ENCODE peak calls at places on chromosomes 16 and 17, in eight cellular contexts. One of them, this sample, is unnamed.

GRCh38 chr16:89308391-89309333 is 91.2 kb downstream of the ZNF778 start:
- DNase-seq in CD8-positive, alpha-beta memory T cell: no peak
- DNase-seq in A673: no peak
- DNase-seq in aorta: no peak
- DNase-seq in CD4-positive, CD25-positive, alpha-beta regulatory T cell: no peak
- DNase-seq in ovary: no peak
- DNase-seq in IMR-90: no peak
- DNase-seq in cardiac muscle cell: peak; percentile 19
- DNase-seq in this sample: no peak

GRCh38 chr16:1543085-1543896 is 9.8 kb downstream of the TMEM204 start:
- DNase-seq in A673: peak; percentile 78
- DNase-seq in cardiac muscle cell: peak; percentile 45
- DNase-seq in ovary: no peak
- DNase-seq in CD4-positive, CD25-positive, alpha-beta regulatory T cell: no peak
- DNase-seq in aorta: peak; percentile 89
- DNase-seq in IMR-90: peak; percentile 76
- DNase-seq in CD8-positive, alpha-beta memory T cell: no peak
- DNase-seq in this sample: no peak

GRCh38 chr16:50309527-50310307 is 43.4 kb downstream of the ADCY7 start:
- DNase-seq in ovary: peak; percentile 65
- DNase-seq in cardiac muscle cell: no peak
- DNase-seq in CD4-positive, CD25-positive, alpha-beta regulatory T cell: no peak
- DNase-seq in CD8-positive, alpha-beta memory T cell: no peak
- DNase-seq in aorta: peak; percentile 77
- DNase-seq in IMR-90: no peak
- DNase-seq in A673: no peak
- DNase-seq in this sample: no peak

GRCh38 chr17:30221346-30221745 is 14.2 kb downstream of the SLC6A4 start:
- DNase-seq in aorta: peak; percentile 53
- DNase-seq in A673: no peak
- DNase-seq in ovary: no peak
- DNase-seq in CD4-positive, CD25-positive, alpha-beta regulatory T cell: no peak
- DNase-seq in IMR-90: no peak
- DNase-seq in CD8-positive, alpha-beta memory T cell: no peak
- DNase-seq in cardiac muscle cell: no peak
- DNase-seq in this sample: no peak

GRCh38 chr17:11986939-11987329 is 10.3 kb downstream of the ZNF18 start:
- DNase-seq in ovary: no peak
- DNase-seq in aorta: no peak
- DNase-seq in A673: peak; percentile 69
- DNase-seq in CD8-positive, alpha-beta memory T cell: no peak
- DNase-seq in cardiac muscle cell: peak; percentile 36
- DNase-seq in IMR-90: peak; percentile 60
- DNase-seq in CD4-positive, CD25-positive, alpha-beta regulatory T cell: no peak
- DNase-seq in this sample: no peak

GRCh38 chr17:48593126-48593829 is at the start of gene HOXB5:
- DNase-seq in ovary: no peak
- DNase-seq in CD8-positive, alpha-beta memory T cell: no peak
- DNase-seq in A673: no peak
- DNase-seq in cardiac muscle cell: peak; percentile 58
- DNase-seq in CD4-positive, CD25-positive, alpha-beta regulatory T cell: no peak
- DNase-seq in IMR-90: peak; percentile 22
- DNase-seq in aorta: peak; percentile 82
- DNase-seq in this sample: no peak

GRCh38 chr17:2418572-2418971 is 17.7 kb upstream of the MNT start:
- DNase-seq in cardiac muscle cell: no peak
- DNase-seq in aorta: no peak
- DNase-seq in IMR-90: peak; percentile 70
- DNase-seq in CD4-positive, CD25-positive, alpha-beta regulatory T cell: no peak
- DNase-seq in CD8-positive, alpha-beta memory T cell: no peak
- DNase-seq in ovary: peak; percentile 56
- DNase-seq in A673: no peak
- DNase-seq in this sample: no peak

GRCh38 chr17:67400193-67400592 is 23.1 kb downstream of the PITPNC1 start:
- DNase-seq in CD8-positive, alpha-beta memory T cell: no peak
- DNase-seq in cardiac muscle cell: no peak
- DNase-seq in aorta: no peak
- DNase-seq in IMR-90: peak; percentile 12
- DNase-seq in A673: peak; percentile 82
- DNase-seq in ovary: no peak
- DNase-seq in CD4-positive, CD25-positive, alpha-beta regulatory T cell: no peak
- DNase-seq in this sample: no peak

GRCh38 chr17:80706454-80706853 is 161.8 kb downstream of the RPTOR start:
- DNase-seq in CD8-positive, alpha-beta memory T cell: no peak
- DNase-seq in CD4-positive, CD25-positive, alpha-beta regulatory T cell: no peak
- DNase-seq in cardiac muscle cell: no peak
- DNase-seq in aorta: no peak
- DNase-seq in ovary: no peak
- DNase-seq in A673: no peak
- DNase-seq in IMR-90: no peak
- DNase-seq in this sample: no peak

GRCh38 chr17:75238020-75238580 is 23.3 kb downstream of the GGA3 start:
- DNase-seq in A673: no peak
- DNase-seq in aorta: peak; percentile 56
- DNase-seq in cardiac muscle cell: no peak
- DNase-seq in CD4-positive, CD25-positive, alpha-beta regulatory T cell: no peak
- DNase-seq in ovary: no peak
- DNase-seq in CD8-positive, alpha-beta memory T cell: no peak
- DNase-seq in IMR-90: no peak
- DNase-seq in this sample: no peak

GRCh38 chr17:32497431-32498205 is 10.8 kb downstream of the CDK5R1 start:
- DNase-seq in ovary: no peak
- DNase-seq in cardiac muscle cell: no peak
- DNase-seq in aorta: no peak
- DNase-seq in CD8-positive, alpha-beta memory T cell: no peak
- DNase-seq in CD4-positive, CD25-positive, alpha-beta regulatory T cell: no peak
- DNase-seq in A673: no peak
- DNase-seq in IMR-90: no peak
- DNase-seq in this sample: no peak

GRCh38 chr17:6496116-6496481 is 51.8 kb downstream of the PIMREG start:
- DNase-seq in cardiac muscle cell: peak; percentile 44
- DNase-seq in IMR-90: no peak
- DNase-seq in A673: peak; percentile 86
- DNase-seq in ovary: peak; percentile 62
- DNase-seq in CD8-positive, alpha-beta memory T cell: no peak
- DNase-seq in CD4-positive, CD25-positive, alpha-beta regulatory T cell: no peak
- DNase-seq in aorta: peak; percentile 39
- DNase-seq in this sample: no peak

GRCh38 chr16:35752012-35752772 is 2292.8 kb downstream of the TP53TG3F start:
- DNase-seq in ovary: no peak
- DNase-seq in A673: no peak
- DNase-seq in aorta: no peak
- DNase-seq in CD8-positive, alpha-beta memory T cell: no peak
- DNase-seq in IMR-90: no peak
- DNase-seq in cardiac muscle cell: no peak
- DNase-seq in CD4-positive, CD25-positive, alpha-beta regulatory T cell: no peak
- DNase-seq in this sample: no peak

GRCh38 chr16:35754391-35755369 is 2295.3 kb downstream of the TP53TG3F start:
- DNase-seq in cardiac muscle cell: no peak
- DNase-seq in CD4-positive, CD25-positive, alpha-beta regulatory T cell: no peak
- DNase-seq in A673: no peak
- DNase-seq in CD8-positive, alpha-beta memory T cell: no peak
- DNase-seq in ovary: no peak
- DNase-seq in IMR-90: no peak
- DNase-seq in aorta: no peak
- DNase-seq in this sample: no peak

GRCh38 chr16:35752773-35753558 is 2293.6 kb downstream of the TP53TG3F start:
- DNase-seq in CD4-positive, CD25-positive, alpha-beta regulatory T cell: no peak
- DNase-seq in A673: no peak
- DNase-seq in cardiac muscle cell: no peak
- DNase-seq in aorta: no peak
- DNase-seq in ovary: no peak
- DNase-seq in CD8-positive, alpha-beta memory T cell: no peak
- DNase-seq in IMR-90: no peak
- DNase-seq in this sample: no peak

GRCh38 chr16:35751191-35751941 is 2292.0 kb downstream of the TP53TG3F start:
- DNase-seq in aorta: no peak
- DNase-seq in ovary: no peak
- DNase-seq in cardiac muscle cell: no peak
- DNase-seq in CD8-positive, alpha-beta memory T cell: no peak
- DNase-seq in CD4-positive, CD25-positive, alpha-beta regulatory T cell: no peak
- DNase-seq in A673: no peak
- DNase-seq in IMR-90: no peak
- DNase-seq in this sample: no peak

DNA sequence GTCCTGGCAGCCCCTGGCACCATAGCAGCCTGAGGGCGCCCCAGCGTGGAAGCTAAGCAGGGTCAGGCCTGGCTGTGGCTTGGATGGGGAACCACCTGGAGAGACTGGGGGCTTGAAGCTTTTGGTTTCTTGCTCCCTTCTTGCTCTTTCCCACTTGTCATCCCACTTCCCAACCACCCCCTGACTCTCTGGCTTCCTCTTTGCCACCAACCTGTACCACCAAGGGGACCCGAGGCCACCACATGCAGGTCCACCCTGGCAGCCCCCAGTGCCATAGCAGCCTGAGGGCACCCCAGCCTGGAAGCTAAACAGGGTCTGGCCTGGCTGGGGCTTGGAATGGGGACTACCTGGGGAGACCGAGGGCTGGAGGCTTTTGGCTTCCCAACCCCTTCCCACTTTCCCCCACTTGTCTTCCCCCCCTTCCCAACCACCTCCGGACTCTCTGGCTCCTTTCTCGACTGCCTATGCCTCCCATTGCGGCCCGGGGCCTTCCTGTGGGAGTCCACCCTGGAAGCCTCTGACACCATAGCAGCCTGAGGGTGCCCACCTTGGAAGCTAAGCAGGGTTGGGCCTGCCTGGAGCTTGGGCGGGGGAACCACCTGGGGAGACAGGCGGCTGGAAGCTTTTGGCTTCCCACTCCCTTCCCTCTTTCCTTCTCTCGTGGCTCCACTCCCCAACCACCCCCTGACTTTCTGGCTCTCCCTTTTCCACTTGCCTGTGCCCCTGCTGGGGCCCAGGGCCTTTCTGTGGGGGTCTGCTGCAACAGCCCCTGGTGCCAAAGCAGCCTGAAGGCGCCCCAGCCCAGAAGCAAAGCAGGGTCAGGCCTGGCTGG is 2294.4 kb downstream of the TP53TG3F start:
- DNase-seq in cardiac muscle cell: no peak
- DNase-seq in aorta: no peak
- DNase-seq in A673: no peak
- DNase-seq in IMR-90: no peak
- DNase-seq in CD4-positive, CD25-positive, alpha-beta regulatory T cell: no peak
- DNase-seq in CD8-positive, alpha-beta memory T cell: no peak
- DNase-seq in ovary: no peak
- DNase-seq in this sample: no peak
- H3K9me3 ChIP-seq in cardiac muscle cell: no peaks in the 10 kb centered on the region
- H3K9me3 ChIP-seq in aorta: no peaks in the 10 kb centered on the region
- H3K9me3 ChIP-seq in A673: peaks cover 37% of the 10 kb centered on the region
- H3K9me3 ChIP-seq in IMR-90: peaks cover 50% of the 10 kb centered on the region
- H3K9me3 ChIP-seq in CD4-positive, CD25-positive, alpha-beta regulatory T cell: peaks cover 81% of the 10 kb centered on the region
- H3K9me3 ChIP-seq in CD8-positive, alpha-beta memory T cell: no peaks in the 10 kb centered on the region
- H3K9me3 ChIP-seq in ovary: no peaks in the 10 kb centered on the region
- H3K9me3 ChIP-seq in this sample: peaks cover 10% of the 10 kb centered on the region

DNA sequence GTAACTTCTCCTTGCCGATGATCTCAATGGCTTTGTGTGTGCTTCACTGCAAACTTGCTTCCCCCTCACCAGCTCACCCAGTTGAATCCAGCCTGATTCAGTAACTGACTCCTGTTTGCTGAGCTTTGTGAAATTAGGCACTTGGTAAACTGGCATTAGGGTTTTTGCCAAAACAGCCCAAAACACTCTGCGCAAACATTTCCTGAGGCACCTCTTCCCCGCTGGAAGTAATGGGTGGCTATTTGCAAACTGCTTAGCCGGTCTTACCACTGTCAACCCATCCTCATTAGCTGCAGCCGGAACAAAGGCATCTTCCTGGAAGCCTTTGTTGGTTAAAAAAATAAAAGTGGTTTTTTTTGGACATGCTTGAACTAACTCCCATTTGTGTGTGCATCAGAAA is 353.2 kb downstream of the MAF start:
- DNase-seq in CD8-positive, alpha-beta memory T cell: no peak
- DNase-seq in cardiac muscle cell: no peak
- DNase-seq in IMR-90: no peak
- DNase-seq in CD4-positive, CD25-positive, alpha-beta regulatory T cell: no peak
- DNase-seq in A673: no peak
- DNase-seq in aorta: no peak
- DNase-seq in ovary: no peak
- DNase-seq in this sample: no peak
- H3K4me3 ChIP-seq in CD8-positive, alpha-beta memory T cell: no peak overlapping the region
- H3K4me3 ChIP-seq in cardiac muscle cell: no peak overlapping the region
- H3K4me3 ChIP-seq in IMR-90: no peak overlapping the region
- H3K4me3 ChIP-seq in CD4-positive, CD25-positive, alpha-beta regulatory T cell: no peak overlapping the region
- H3K4me3 ChIP-seq in A673: no peak overlapping the region
- H3K4me3 ChIP-seq in aorta: no peak overlapping the region
- H3K4me3 ChIP-seq in ovary: no peak overlapping the region
- H3K4me3 ChIP-seq in this sample: no peak overlapping the region

DNA sequence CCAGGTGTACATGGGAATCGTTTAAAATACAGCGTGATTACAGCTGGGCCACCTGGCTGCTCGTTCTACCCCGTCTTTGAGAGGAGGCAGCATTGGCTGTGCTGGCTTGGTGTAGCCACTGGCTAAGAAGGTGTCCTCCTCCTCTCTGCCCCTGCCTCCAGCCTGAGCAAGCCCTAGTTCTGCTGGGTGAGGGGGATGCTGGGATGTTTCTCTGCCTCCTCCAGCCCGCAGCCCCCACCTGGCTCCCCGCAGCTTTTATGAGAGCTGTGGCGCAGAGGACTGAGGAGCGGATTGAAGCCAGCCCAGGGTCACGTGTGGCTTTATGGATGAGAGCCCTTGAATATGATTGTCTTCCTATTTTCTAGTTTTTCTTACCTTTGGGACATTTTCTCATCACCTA is 282.7 kb downstream of the SNX29 start:
- DNase-seq in CD8-positive, alpha-beta memory T cell: no peak
- DNase-seq in cardiac muscle cell: no peak
- DNase-seq in aorta: no peak
- DNase-seq in A673: no peak
- DNase-seq in ovary: no peak
- DNase-seq in IMR-90: no peak
- DNase-seq in CD4-positive, CD25-positive, alpha-beta regulatory T cell: no peak
- DNase-seq in this sample: no peak
- H3K27ac ChIP-seq in CD8-positive, alpha-beta memory T cell: no peak overlapping the region
- H3K27ac ChIP-seq in cardiac muscle cell: no peak overlapping the region
- H3K27ac ChIP-seq in aorta: no peak overlapping the region
- H3K27ac ChIP-seq in A673: no peak overlapping the region
- H3K27ac ChIP-seq in ovary: peak overlapping the region; percentile 60
- H3K27ac ChIP-seq in IMR-90: no peak overlapping the region
- H3K27ac ChIP-seq in CD4-positive, CD25-positive, alpha-beta regulatory T cell: no peak overlapping the region
- H3K27ac ChIP-seq in this sample: no peak overlapping the region

GRCh38 chr17:28072935-28073533 is 30.6 kb downstream of the NLK start:
- DNase-seq in A673: no peak
- DNase-seq in aorta: no peak
- DNase-seq in CD4-positive, CD25-positive, alpha-beta regulatory T cell: no peak
- DNase-seq in IMR-90: no peak
- DNase-seq in CD8-positive, alpha-beta memory T cell: no peak
- DNase-seq in cardiac muscle cell: no peak
- DNase-seq in ovary: no peak
- DNase-seq in this sample: no peak
- H3K9me3 ChIP-seq in A673: peaks cover 10% of the 10 kb centered on the region
- H3K9me3 ChIP-seq in aorta: peaks cover 1% of the 10 kb centered on the region
- H3K9me3 ChIP-seq in CD4-positive, CD25-positive, alpha-beta regulatory T cell: no peaks in the 10 kb centered on the region
- H3K9me3 ChIP-seq in IMR-90: peaks cover 4% of the 10 kb centered on the region
- H3K9me3 ChIP-seq in CD8-positive, alpha-beta memory T cell: no peaks in the 10 kb centered on the region
- H3K9me3 ChIP-seq in cardiac muscle cell: peaks cover 3% of the 10 kb centered on the region
- H3K9me3 ChIP-seq in ovary: peaks cover 3% of the 10 kb centered on the region
- H3K9me3 ChIP-seq in this sample: no peaks in the 10 kb centered on the region

This sample was measured in effector memory CD4-positive, alpha-beta T cell.